ENCODE peak calls at places on chromosomes 13 and 19, in six cellular contexts. V is mesendoderm; C is endodermal cell; H is A549; K is cardiac muscle cell; T is CD4-positive, alpha-beta memory T cell. S is an unnamed sample. For H3K4me1, the result is how much of the 10 kb centered on the place peaks cover.

GRCh38 chr13:44710576-44710975 is 134.4 kb upstream of the TSC22D1 start:
- DNase-seq in C (no peak), T (no peak), H (peak), V (peak), K (peak), S (no peak)

GRCh38 chr13:95319551-95320274 is 18.5 kb upstream of the ABCC4 start:
- DNase-seq in V (no peak), K (no peak), T (no peak), C (no peak), H (no peak), S (no peak)

GRCh38 chr13:110250258-110250891 is 56.6 kb downstream of the COL4A1 start:
- DNase-seq in V (no peak), K (peak), H (no peak), C (no peak), T (no peak), S (peak)

GRCh38 chr13:100019780-100020356 is 38.3 kb downstream of the ZIC2 start:
- DNase-seq in C (no peak), H (no peak), K (no peak), V (no peak), T (no peak), S (no peak)

GRCh38 chr19:46251415-46251814 is 21.9 kb downstream of the IGFL1 start:
- DNase-seq in K (no peak), C (no peak), T (no peak), V (no peak), H (no peak), S (no peak)

GRCh38 chr13:49357694-49358093 is 86.2 kb downstream of the CAB39L start:
- DNase-seq in V (no peak), H (no peak), C (no peak), K (no peak), T (no peak), S (peak)

GRCh38 chr13:33728271-33729037 is 89.5 kb upstream of the RFC3 start:
- DNase-seq in H (no peak), C (no peak), K (peak), T (no peak), V (no peak), S (peak)

GRCh38 chr13:21898990-21899389 is 228.1 kb downstream of the FGF9 start:
- DNase-seq in V (no peak), C (no peak), T (no peak), H (no peak), K (no peak), S (no peak)

GRCh38 chr13:95509521-95510315 is 42.8 kb upstream of the CLDN10 start:
- DNase-seq in H (no peak), K (peak), V (peak), T (no peak), C (no peak), S (no peak)

GRCh38 chr13:41384749-41385503 is 72.4 kb upstream of the RGCC start:
- DNase-seq in C (peak), V (peak), T (no peak), K (peak), H (no peak), S (no peak)

GRCh38 chr13:40251343-40252032 is 415.0 kb downstream of the FOXO1 start:
- DNase-seq in T (no peak), H (no peak), K (peak), V (no peak), C (no peak), S (no peak)

GRCh38 chr13:48411281-48412099 is 1.4 kb downstream of the LPAR6 start:
- DNase-seq in K (peak), V (peak), H (no peak), T (peak), C (no peak), S (no peak)

GRCh38 chr19:1270854-1271527 is 1.9 kb downstream of the CIRBP start:
- DNase-seq in T (peak), H (no peak), K (no peak), C (no peak), V (no peak), S (no peak)

GRCh38 chr13:98199480-98199879 is 22.4 kb upstream of the RNF113B start:
- DNase-seq in C (no peak), T (no peak), K (no peak), H (no peak), V (peak), S (no peak)
- H3K27ac ChIP-seq in C (no peak), T (no peak), K (peak), H (no peak), V (no peak), S (peak)

DNA sequence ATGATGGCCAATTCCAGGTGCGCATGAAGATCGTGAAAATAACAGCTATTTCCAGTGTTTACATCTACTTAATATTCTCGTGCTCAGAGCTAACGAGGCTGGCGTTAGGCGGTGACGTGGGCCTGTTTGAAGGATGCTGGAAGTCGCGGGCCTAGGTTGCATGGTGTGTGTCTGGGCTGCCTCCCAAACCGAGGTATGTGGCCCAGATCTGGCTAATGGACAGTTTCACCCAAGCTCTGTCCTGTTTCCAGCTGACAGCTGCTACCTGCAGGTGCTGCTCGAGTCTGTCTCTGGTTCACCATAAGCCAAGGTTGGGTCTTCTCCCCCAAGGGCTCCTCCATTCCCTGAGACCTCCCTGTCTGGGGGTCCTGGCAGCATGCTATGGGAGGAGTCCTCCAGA is 40.5 kb upstream of the KCTD15 start:
- DNase-seq in K (no peak), V (no peak), T (no peak), H (no peak), C (no peak), S (no peak)
- H3K4me1 ChIP-seq in K (under half), V (under half), T (under half), H (under half), C (under half), S (under half)

DNA sequence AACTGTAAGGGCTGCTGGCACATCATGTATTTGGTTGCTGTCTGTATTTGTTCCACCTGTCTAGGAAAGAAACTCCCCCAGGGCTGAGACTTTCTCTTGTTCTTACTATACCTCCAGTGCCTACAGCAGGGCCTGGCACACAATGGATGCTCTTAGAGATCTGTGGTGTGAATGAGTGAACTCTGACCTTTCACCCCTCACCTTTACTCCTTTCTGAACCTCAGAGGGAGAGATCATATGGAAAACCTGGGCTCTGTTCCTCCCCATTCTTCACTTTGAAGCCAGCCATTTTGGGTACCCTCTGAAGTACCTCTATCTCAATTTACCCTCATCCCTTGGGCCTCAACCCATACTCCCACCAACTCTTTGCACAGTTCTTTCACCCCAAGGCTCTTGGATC is 3.1 kb downstream of the DYRK1B start:
- DNase-seq in C (no peak), V (no peak), T (no peak), H (no peak), K (no peak), S (no peak)
- H3K27ac ChIP-seq in C (no peak), V (no peak), T (no peak), H (no peak), K (no peak), S (no peak)

DNA sequence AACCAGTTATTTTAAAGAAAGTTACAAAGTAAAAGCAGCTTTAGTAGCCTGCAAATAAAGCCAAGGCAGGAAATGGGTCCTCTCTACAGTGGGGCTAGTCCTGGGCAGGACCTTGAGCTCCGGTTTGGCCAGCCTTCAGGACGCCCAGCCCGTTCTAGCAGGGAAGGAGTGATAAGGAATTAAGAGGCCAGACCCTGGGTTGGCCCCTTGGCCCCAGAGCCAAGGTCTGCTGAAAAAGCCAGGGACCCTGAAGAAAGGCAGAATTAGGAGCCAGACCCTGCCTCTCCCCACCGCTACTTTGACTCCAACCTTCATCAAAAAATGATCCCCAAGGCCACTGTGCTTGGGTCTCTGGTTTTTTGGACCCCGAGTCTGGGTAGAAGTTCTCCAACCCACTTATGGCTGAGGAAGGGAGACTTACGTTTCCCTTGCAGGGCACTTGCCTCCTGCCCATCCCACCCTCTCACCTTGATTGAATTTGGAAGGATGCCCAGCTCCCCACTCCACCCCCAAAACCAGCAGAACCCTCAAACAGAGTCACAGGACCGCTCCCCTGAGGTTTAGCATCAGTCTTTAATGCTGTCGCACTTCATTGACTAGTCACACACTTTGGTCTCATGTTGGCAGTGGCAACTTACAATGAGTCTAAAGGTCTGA is 3.9 kb downstream of the DNAJB1 start:
- DNase-seq in H (no peak), C (no peak), V (no peak), T (no peak), K (no peak), S (no peak)
- H3K4me1 ChIP-seq in H (half or more), C (under half), V (under half), T (under half), K (under half), S (under half)

GRCh38 chr13:113814435-113814821 is 49.4 kb downstream of the GAS6 start:
- DNase-seq in T (no peak), V (no peak), C (no peak), K (peak), H (no peak), S (no peak)
- H3K27ac ChIP-seq in T (no peak), V (no peak), C (no peak), K (no peak), H (no peak), S (no peak)

GRCh38 chr13:114227528-114227927 is 7.2 kb upstream of the CDC16 start:
- DNase-seq in T (no peak), V (no peak), H (no peak), C (no peak), K (no peak), S (no peak)
- H3K4me1 ChIP-seq in T (under half), V (under half), H (under half), C (under half), K (under half), S (under half)

DNA sequence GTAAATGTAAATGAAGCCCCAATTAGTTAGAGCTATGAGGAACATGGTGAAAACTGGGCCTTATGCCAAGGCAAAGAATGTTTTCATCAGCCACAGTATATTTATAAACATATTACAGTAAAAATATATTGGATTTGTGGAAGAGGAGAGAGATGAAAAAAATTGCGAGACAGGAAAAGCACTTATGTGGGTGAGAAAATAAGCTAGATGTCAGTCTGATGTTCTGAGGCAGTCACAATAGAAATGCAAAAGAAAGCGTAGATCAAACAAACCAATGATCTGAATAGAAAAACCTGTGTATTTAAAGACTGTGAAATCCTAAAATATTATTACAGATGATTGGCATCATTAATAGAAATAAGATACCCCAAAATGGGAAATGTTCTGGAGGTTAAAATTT is 1332.5 kb downstream of the SLITRK5 start:
- DNase-seq in H (no peak), C (no peak), T (no peak), K (no peak), V (no peak), S (no peak)
- H3K27ac ChIP-seq in H (no peak), C (no peak), T (no peak), K (no peak), V (no peak), S (no peak)

DNA sequence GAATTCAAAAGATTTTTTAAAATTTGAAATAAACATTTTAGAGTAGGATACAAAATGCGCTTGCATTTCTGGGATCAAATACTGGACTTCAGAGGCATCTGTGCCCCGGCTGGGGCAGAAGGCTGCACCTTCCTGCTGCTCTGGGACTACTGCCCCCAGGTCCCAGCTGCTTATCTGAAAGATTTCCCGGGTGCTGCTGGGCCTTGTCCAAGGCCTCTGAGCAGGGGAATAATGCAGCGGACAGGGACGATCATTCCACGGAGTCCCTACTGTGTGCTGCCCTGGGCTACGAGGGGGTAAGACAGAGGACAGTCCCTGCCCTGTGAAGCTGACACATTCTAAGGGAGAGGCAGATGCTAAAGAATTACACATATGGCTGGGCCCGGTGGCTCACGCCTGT is 33.1 kb upstream of the NCCRP1 start:
- DNase-seq in K (no peak), C (no peak), T (no peak), H (no peak), V (no peak), S (no peak)
- H3K4me1 ChIP-seq in K (under half), C (under half), T (under half), H (under half), V (under half), S (under half)

GRCh38 chr13:27005976-27006518 is 165.6 kb downstream of the USP12 start:
- DNase-seq in V (no peak), K (no peak), T (no peak), C (no peak), H (no peak), S (peak)

GRCh38 chr13:27006519-27007161 is 165.0 kb downstream of the USP12 start:
- DNase-seq in T (no peak), C (peak), H (no peak), K (peak), V (peak), S (peak)

GRCh38 chr13:27005556-27005955 is 166.1 kb downstream of the USP12 start:
- DNase-seq in V (no peak), K (peak), C (peak), T (no peak), H (no peak), S (peak)

GRCh38 chr13:27004389-27004788 is 167.2 kb downstream of the USP12 start:
- DNase-seq in C (no peak), T (no peak), V (no peak), K (no peak), H (no peak), S (peak)

DNA sequence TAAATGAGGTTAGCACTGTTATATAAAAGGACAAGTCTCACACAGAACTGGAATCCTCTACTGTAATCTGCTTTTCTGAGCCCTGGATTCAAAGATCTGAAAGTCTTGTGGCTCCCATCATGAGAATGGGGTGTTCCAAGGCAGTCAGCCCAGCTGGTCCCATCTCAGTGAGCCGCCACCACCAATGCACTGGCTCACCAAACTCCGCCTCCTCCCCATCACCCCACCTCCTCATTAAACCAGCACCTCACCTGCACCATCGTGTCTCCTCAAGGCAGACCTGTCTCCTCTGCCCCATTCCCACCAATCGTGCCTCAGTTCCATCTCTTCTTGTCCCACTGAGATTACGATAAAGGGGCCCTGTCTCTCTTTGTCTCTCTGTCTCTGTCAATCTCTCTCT is 166.7 kb downstream of the USP12 start:
- DNase-seq in C (peak), V (no peak), H (no peak), K (no peak), T (no peak), S (peak)
- H3K27ac ChIP-seq in C (no peak), V (no peak), H (no peak), K (no peak), T (no peak), S (no peak)

GRCh38 chr19:42202290-42202867 is 15.1 kb downstream of the DEDD2 start:
- DNase-seq in T (no peak), H (no peak), V (no peak), K (no peak), C (no peak), S (no peak)
- H3K4me1 ChIP-seq in T (half or more), H (under half), V (under half), K (under half), C (under half), S (under half)

S was measured in sigmoid colon.